ENCODE peak calls at places on chromosomes 7 and 10, in eight cellular contexts. One of them, this sample, is unnamed. For H3K4me1, the result is how much of the 10 kb centered on the place peaks cover.

GRCh38 chr10:74194545-74194944 is 43.5 kb downstream of the ADK start:
- DNase-seq in GM23248: peak
- DNase-seq in GM23338: no peak
- DNase-seq in hepatocyte: no peak
- DNase-seq in HCT116: no peak
- DNase-seq in OCI-LY7: no peak
- DNase-seq in PC-3: peak
- DNase-seq in MM.1S: no peak
- DNase-seq in this sample: no peak

GRCh38 chr7:77975672-77976480 is 177.3 kb downstream of the PHTF2 start:
- DNase-seq in hepatocyte: no peak
- DNase-seq in PC-3: no peak
- DNase-seq in OCI-LY7: no peak
- DNase-seq in GM23248: no peak
- DNase-seq in HCT116: no peak
- DNase-seq in GM23338: no peak
- DNase-seq in MM.1S: no peak
- DNase-seq in this sample: no peak

GRCh38 chr10:8588135-8588534 is 533.6 kb downstream of the GATA3 start:
- DNase-seq in GM23338: no peak
- DNase-seq in MM.1S: no peak
- DNase-seq in PC-3: no peak
- DNase-seq in GM23248: no peak
- DNase-seq in OCI-LY7: no peak
- DNase-seq in hepatocyte: no peak
- DNase-seq in HCT116: no peak
- DNase-seq in this sample: no peak

GRCh38 chr7:27181795-27182275 is 3.2 kb downstream of the HOXA11 start:
- DNase-seq in MM.1S: no peak
- DNase-seq in HCT116: no peak
- DNase-seq in GM23338: no peak
- DNase-seq in hepatocyte: no peak
- DNase-seq in OCI-LY7: no peak
- DNase-seq in PC-3: no peak
- DNase-seq in GM23248: peak
- DNase-seq in this sample: no peak

GRCh38 chr10:114768394-114768786 is 53.2 kb upstream of the FHIP2A start:
- DNase-seq in HCT116: no peak
- DNase-seq in OCI-LY7: no peak
- DNase-seq in hepatocyte: no peak
- DNase-seq in GM23338: peak
- DNase-seq in MM.1S: no peak
- DNase-seq in GM23248: no peak
- DNase-seq in PC-3: no peak
- DNase-seq in this sample: no peak

GRCh38 chr7:135167360-135167759 is 3.1 kb downstream of the CYREN start:
- DNase-seq in OCI-LY7: no peak
- DNase-seq in PC-3: no peak
- DNase-seq in HCT116: no peak
- DNase-seq in MM.1S: no peak
- DNase-seq in hepatocyte: no peak
- DNase-seq in GM23248: no peak
- DNase-seq in GM23338: no peak
- DNase-seq in this sample: no peak

GRCh38 chr10:69654376-69654775 is 24.3 kb downstream of the FAM241B start:
- DNase-seq in MM.1S: no peak
- DNase-seq in PC-3: no peak
- DNase-seq in OCI-LY7: no peak
- DNase-seq in GM23248: no peak
- DNase-seq in GM23338: no peak
- DNase-seq in HCT116: no peak
- DNase-seq in hepatocyte: no peak
- DNase-seq in this sample: no peak

GRCh38 chr7:91759205-91759863 is 121.2 kb downstream of the MTERF1 start:
- DNase-seq in HCT116: no peak
- DNase-seq in hepatocyte: peak
- DNase-seq in GM23248: peak
- DNase-seq in PC-3: peak
- DNase-seq in MM.1S: peak
- DNase-seq in GM23338: peak
- DNase-seq in OCI-LY7: no peak
- DNase-seq in this sample: peak

GRCh38 chr7:148433521-148434180 is 156.9 kb upstream of the C7orf33 start:
- DNase-seq in OCI-LY7: no peak
- DNase-seq in PC-3: no peak
- DNase-seq in MM.1S: no peak
- DNase-seq in GM23248: no peak
- DNase-seq in hepatocyte: no peak
- DNase-seq in HCT116: no peak
- DNase-seq in GM23338: no peak
- DNase-seq in this sample: no peak

GRCh38 chr10:86958109-86958830 is at the start of gene SNCG:
- DNase-seq in PC-3: no peak
- DNase-seq in OCI-LY7: no peak
- DNase-seq in GM23338: no peak
- DNase-seq in GM23248: peak
- DNase-seq in MM.1S: no peak
- DNase-seq in hepatocyte: no peak
- DNase-seq in HCT116: no peak
- DNase-seq in this sample: no peak

GRCh38 chr10:11048707-11049296 is 31.1 kb downstream of the CELF2 start:
- DNase-seq in OCI-LY7: no peak
- DNase-seq in hepatocyte: no peak
- DNase-seq in PC-3: no peak
- DNase-seq in HCT116: no peak
- DNase-seq in GM23248: no peak
- DNase-seq in GM23338: no peak
- DNase-seq in MM.1S: no peak
- DNase-seq in this sample: no peak
- H3K4me1 ChIP-seq in OCI-LY7: under half
- H3K4me1 ChIP-seq in hepatocyte: under half
- H3K4me1 ChIP-seq in PC-3: under half
- H3K4me1 ChIP-seq in HCT116: under half
- H3K4me1 ChIP-seq in GM23248: under half
- H3K4me1 ChIP-seq in GM23338: under half
- H3K4me1 ChIP-seq in MM.1S: under half
- H3K4me1 ChIP-seq in this sample: under half

DNA sequence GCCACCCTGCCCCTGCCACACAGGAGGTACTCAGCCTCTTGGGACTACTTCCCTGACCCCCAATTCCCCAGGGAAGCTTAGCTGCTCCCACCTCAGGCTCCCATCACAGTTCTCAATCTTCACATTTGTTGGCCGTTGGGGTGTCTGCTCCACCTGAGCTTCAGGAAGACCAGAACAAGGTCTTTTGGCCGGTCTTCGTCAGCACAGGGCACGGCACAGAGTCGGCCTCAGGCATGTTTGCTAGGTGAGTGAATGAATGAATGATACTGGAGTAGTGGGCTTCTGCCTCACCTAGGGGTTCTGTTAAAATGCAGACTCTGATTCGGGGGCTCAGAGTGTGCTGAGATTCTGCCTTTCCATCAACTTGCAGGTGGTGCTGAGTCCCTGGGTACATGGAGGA is 20.3 kb downstream of the GPRIN2 start:
- DNase-seq in GM23248: no peak
- DNase-seq in GM23338: no peak
- DNase-seq in hepatocyte: no peak
- DNase-seq in HCT116: no peak
- DNase-seq in OCI-LY7: no peak
- DNase-seq in PC-3: no peak
- DNase-seq in MM.1S: no peak
- DNase-seq in this sample: no peak
- TF ChIP-seq EZH2phosphoT487 in GM23248: no peak
- TF ChIP-seq EZH2phosphoT487 in GM23338: no peak
- TF ChIP-seq EZH2phosphoT487 in hepatocyte: no peak
- TF ChIP-seq EZH2phosphoT487 in HCT116: no peak
- TF ChIP-seq EZH2phosphoT487 in OCI-LY7: no peak
- TF ChIP-seq EZH2phosphoT487 in PC-3: no peak
- TF ChIP-seq EZH2phosphoT487 in MM.1S: no peak
- TF ChIP-seq EZH2phosphoT487 in this sample: no peak

GRCh38 chr10:6142644-6143043 is 53.8 kb downstream of the RBM17 start:
- DNase-seq in GM23338: no peak
- DNase-seq in hepatocyte: no peak
- DNase-seq in HCT116: no peak
- DNase-seq in PC-3: no peak
- DNase-seq in MM.1S: no peak
- DNase-seq in OCI-LY7: no peak
- DNase-seq in GM23248: no peak
- DNase-seq in this sample: peak

GRCh38 chr10:6140965-6141295 is 52.1 kb downstream of the RBM17 start:
- DNase-seq in PC-3: no peak
- DNase-seq in HCT116: no peak
- DNase-seq in hepatocyte: no peak
- DNase-seq in MM.1S: no peak
- DNase-seq in GM23248: no peak
- DNase-seq in OCI-LY7: no peak
- DNase-seq in GM23338: no peak
- DNase-seq in this sample: no peak

GRCh38 chr10:6140141-6140841 is 51.5 kb downstream of the RBM17 start:
- DNase-seq in hepatocyte: no peak
- DNase-seq in GM23248: no peak
- DNase-seq in OCI-LY7: no peak
- DNase-seq in HCT116: no peak
- DNase-seq in PC-3: no peak
- DNase-seq in GM23338: peak
- DNase-seq in MM.1S: no peak
- DNase-seq in this sample: peak

GRCh38 chr10:6143128-6143527 is 54.3 kb downstream of the RBM17 start:
- DNase-seq in GM23248: no peak
- DNase-seq in GM23338: no peak
- DNase-seq in PC-3: no peak
- DNase-seq in HCT116: no peak
- DNase-seq in OCI-LY7: no peak
- DNase-seq in hepatocyte: no peak
- DNase-seq in MM.1S: no peak
- DNase-seq in this sample: no peak

DNA sequence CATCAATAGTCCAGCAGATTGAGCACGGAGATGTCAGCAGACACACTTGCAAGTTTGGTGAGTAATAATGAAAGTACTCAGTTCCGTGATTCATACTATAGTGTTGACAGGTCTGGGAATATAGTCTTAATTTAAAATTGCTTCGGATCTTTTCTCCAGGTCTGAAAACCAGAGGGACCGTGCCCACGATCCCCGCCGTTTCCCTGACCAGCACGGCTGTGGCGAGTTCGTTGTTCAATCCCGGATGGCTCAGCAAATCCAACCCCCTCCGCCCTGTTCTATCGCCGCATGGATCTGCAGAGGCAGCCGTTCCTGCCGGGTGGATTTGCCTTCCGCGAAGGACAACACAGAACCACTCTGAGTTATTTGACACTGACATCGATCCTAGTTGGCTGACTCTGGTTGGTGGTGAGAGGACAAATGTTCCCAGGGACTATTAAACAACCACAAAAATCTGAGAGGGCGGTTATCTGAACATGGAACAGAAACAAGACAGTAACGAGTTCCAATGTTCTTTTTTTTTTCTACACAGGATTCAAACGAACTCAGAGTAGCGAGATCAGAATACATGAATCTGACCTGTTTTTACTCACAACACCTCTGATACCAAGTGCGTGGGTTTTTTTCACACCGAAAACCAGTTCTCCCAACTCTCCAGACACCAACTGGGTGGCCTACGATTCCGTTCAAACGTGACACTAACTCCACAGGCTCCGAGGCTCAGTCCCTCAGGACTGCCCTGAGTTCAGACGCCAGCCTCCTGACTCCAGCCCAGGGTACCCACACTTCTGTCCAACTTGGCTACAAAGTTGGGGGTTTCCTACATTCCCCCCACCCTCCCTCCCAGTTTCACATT is 52.7 kb downstream of the RBM17 start:
- DNase-seq in PC-3: peak
- DNase-seq in OCI-LY7: peak
- DNase-seq in HCT116: no peak
- DNase-seq in GM23248: peak
- DNase-seq in hepatocyte: no peak
- DNase-seq in GM23338: no peak
- DNase-seq in MM.1S: peak
- DNase-seq in this sample: no peak
- H3K4me3 ChIP-seq in PC-3: peak
- H3K4me3 ChIP-seq in OCI-LY7: peak
- H3K4me3 ChIP-seq in HCT116: no peak
- H3K4me3 ChIP-seq in GM23248: peak
- H3K4me3 ChIP-seq in hepatocyte: no peak
- H3K4me3 ChIP-seq in GM23338: no peak
- H3K4me3 ChIP-seq in MM.1S: peak
- H3K4me3 ChIP-seq in this sample: no peak

DNA sequence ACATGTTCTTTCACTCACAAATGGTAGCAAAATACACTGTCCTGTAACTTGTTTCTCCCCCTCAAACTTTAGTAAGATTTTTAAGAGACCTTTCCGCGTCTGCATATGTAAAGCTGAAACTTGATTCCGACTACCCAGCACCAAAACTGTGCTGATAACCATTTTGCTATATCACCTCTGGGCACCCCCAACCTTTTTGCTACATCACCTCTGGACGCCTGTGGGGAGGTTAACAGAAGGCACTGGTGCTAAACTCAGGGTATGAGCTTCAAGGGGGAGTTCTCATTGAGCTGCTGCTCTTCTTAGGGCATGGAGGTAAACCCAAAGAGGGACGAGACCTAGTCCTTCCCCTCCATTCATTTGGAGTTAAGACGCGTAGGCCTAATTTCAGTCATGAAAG is 67.6 kb upstream of the NFE2L3 start:
- DNase-seq in MM.1S: no peak
- DNase-seq in hepatocyte: no peak
- DNase-seq in OCI-LY7: no peak
- DNase-seq in HCT116: no peak
- DNase-seq in PC-3: no peak
- DNase-seq in GM23338: no peak
- DNase-seq in GM23248: no peak
- DNase-seq in this sample: no peak
- H3K4me1 ChIP-seq in MM.1S: under half
- H3K4me1 ChIP-seq in hepatocyte: under half
- H3K4me1 ChIP-seq in OCI-LY7: under half
- H3K4me1 ChIP-seq in HCT116: under half
- H3K4me1 ChIP-seq in PC-3: under half
- H3K4me1 ChIP-seq in GM23338: under half
- H3K4me1 ChIP-seq in GM23248: under half
- H3K4me1 ChIP-seq in this sample: under half